ENCODE peak calls at places on chromosomes 11 and 22, in eight cellular contexts. One of them, this sample, is unnamed. For H3K4me1, the result is how much of the 10 kb centered on the place peaks cover.

GRCh38 chr11:81674211-81674610 is 1059.5 kb downstream of the FAM181B start:
- DNase-seq in endothelial cell of umbilical vein: no peak
- DNase-seq in body of pancreas: no peak
- DNase-seq in lower lobe of right lung: no peak
- DNase-seq in PC-3: no peak
- DNase-seq in fibroblast of lung: no peak
- DNase-seq in tibial artery: no peak
- DNase-seq in uterus: no peak
- DNase-seq in this sample: no peak

GRCh38 chr11:105838668-105839403 is 183.2 kb downstream of the MSANTD4 start:
- DNase-seq in endothelial cell of umbilical vein: no peak
- DNase-seq in body of pancreas: no peak
- DNase-seq in lower lobe of right lung: no peak
- DNase-seq in PC-3: peak
- DNase-seq in fibroblast of lung: peak
- DNase-seq in tibial artery: no peak
- DNase-seq in uterus: no peak
- DNase-seq in this sample: no peak

GRCh38 chr11:69909561-69910518 is 90.6 kb upstream of the FGF3 start:
- DNase-seq in endothelial cell of umbilical vein: no peak
- DNase-seq in body of pancreas: no peak
- DNase-seq in lower lobe of right lung: peak
- DNase-seq in PC-3: peak
- DNase-seq in fibroblast of lung: no peak
- DNase-seq in tibial artery: no peak
- DNase-seq in uterus: no peak
- DNase-seq in this sample: peak

GRCh38 chr22:27336151-27337090 is 465.1 kb downstream of the MN1 start:
- DNase-seq in endothelial cell of umbilical vein: no peak
- DNase-seq in body of pancreas: no peak
- DNase-seq in lower lobe of right lung: no peak
- DNase-seq in PC-3: peak
- DNase-seq in fibroblast of lung: peak
- DNase-seq in tibial artery: no peak
- DNase-seq in uterus: no peak
- DNase-seq in this sample: no peak

GRCh38 chr11:70824590-70825300 is 426.4 kb downstream of the CTTN start:
- DNase-seq in endothelial cell of umbilical vein: no peak
- DNase-seq in body of pancreas: no peak
- DNase-seq in lower lobe of right lung: no peak
- DNase-seq in PC-3: no peak
- DNase-seq in fibroblast of lung: no peak
- DNase-seq in tibial artery: no peak
- DNase-seq in uterus: no peak
- DNase-seq in this sample: no peak

GRCh38 chr11:120061761-120062560 is 76.0 kb downstream of the TRIM29 start:
- DNase-seq in endothelial cell of umbilical vein: no peak
- DNase-seq in body of pancreas: no peak
- DNase-seq in lower lobe of right lung: no peak
- DNase-seq in PC-3: no peak
- DNase-seq in fibroblast of lung: peak
- DNase-seq in tibial artery: no peak
- DNase-seq in uterus: no peak
- DNase-seq in this sample: no peak

GRCh38 chr11:70675697-70676374 is 277.5 kb downstream of the CTTN start:
- DNase-seq in endothelial cell of umbilical vein: no peak
- DNase-seq in body of pancreas: no peak
- DNase-seq in lower lobe of right lung: no peak
- DNase-seq in PC-3: peak
- DNase-seq in fibroblast of lung: no peak
- DNase-seq in tibial artery: no peak
- DNase-seq in uterus: no peak
- DNase-seq in this sample: no peak

GRCh38 chr11:86515297-86516094 is 140.8 kb downstream of the CCDC81 start:
- DNase-seq in endothelial cell of umbilical vein: peak
- DNase-seq in body of pancreas: no peak
- DNase-seq in lower lobe of right lung: no peak
- DNase-seq in PC-3: peak
- DNase-seq in fibroblast of lung: peak
- DNase-seq in tibial artery: no peak
- DNase-seq in uterus: peak
- DNase-seq in this sample: peak

GRCh38 chr11:100647861-100648260 is 39.2 kb upstream of the ARHGAP42 start:
- DNase-seq in endothelial cell of umbilical vein: no peak
- DNase-seq in body of pancreas: no peak
- DNase-seq in lower lobe of right lung: no peak
- DNase-seq in PC-3: no peak
- DNase-seq in fibroblast of lung: no peak
- DNase-seq in tibial artery: no peak
- DNase-seq in uterus: no peak
- DNase-seq in this sample: no peak

GRCh38 chr11:133697161-133697560 is 148.2 kb downstream of the SPATA19 start:
- DNase-seq in endothelial cell of umbilical vein: no peak
- DNase-seq in body of pancreas: no peak
- DNase-seq in lower lobe of right lung: no peak
- DNase-seq in PC-3: no peak
- DNase-seq in fibroblast of lung: no peak
- DNase-seq in tibial artery: no peak
- DNase-seq in uterus: no peak
- DNase-seq in this sample: no peak

GRCh38 chr11:68166969-68167368 is 45.8 kb upstream of the CHKA start:
- DNase-seq in endothelial cell of umbilical vein: no peak
- DNase-seq in body of pancreas: no peak
- DNase-seq in lower lobe of right lung: no peak
- DNase-seq in PC-3: no peak
- DNase-seq in fibroblast of lung: no peak
- DNase-seq in tibial artery: no peak
- DNase-seq in uterus: no peak
- DNase-seq in this sample: no peak

GRCh38 chr11:102448869-102449224 is 3.7 kb downstream of the TMEM123 start:
- DNase-seq in endothelial cell of umbilical vein: peak
- DNase-seq in body of pancreas: no peak
- DNase-seq in lower lobe of right lung: no peak
- DNase-seq in PC-3: no peak
- DNase-seq in fibroblast of lung: no peak
- DNase-seq in tibial artery: no peak
- DNase-seq in uterus: no peak
- DNase-seq in this sample: no peak

GRCh38 chr22:30310881-30311771 is 15.6 kb downstream of the TBC1D10A start:
- DNase-seq in endothelial cell of umbilical vein: no peak
- DNase-seq in body of pancreas: peak
- DNase-seq in lower lobe of right lung: peak
- DNase-seq in PC-3: peak
- DNase-seq in fibroblast of lung: peak
- DNase-seq in tibial artery: peak
- DNase-seq in uterus: peak
- DNase-seq in this sample: no peak

GRCh38 chr11:69014084-69014935 is 1.3 kb upstream of the MRGPRF start:
- DNase-seq in endothelial cell of umbilical vein: no peak
- DNase-seq in body of pancreas: no peak
- DNase-seq in lower lobe of right lung: no peak
- DNase-seq in PC-3: no peak
- DNase-seq in fibroblast of lung: peak
- DNase-seq in tibial artery: peak
- DNase-seq in uterus: peak
- DNase-seq in this sample: no peak

GRCh38 chr11:60370811-60371297 is 7.5 kb upstream of the MS4A7 start:
- DNase-seq in endothelial cell of umbilical vein: peak
- DNase-seq in body of pancreas: no peak
- DNase-seq in lower lobe of right lung: no peak
- DNase-seq in PC-3: peak
- DNase-seq in fibroblast of lung: no peak
- DNase-seq in tibial artery: no peak
- DNase-seq in uterus: no peak
- DNase-seq in this sample: no peak

GRCh38 chr22:31537019-31537535 is 40.7 kb downstream of the SFI1 start:
- DNase-seq in endothelial cell of umbilical vein: peak
- DNase-seq in body of pancreas: no peak
- DNase-seq in lower lobe of right lung: no peak
- DNase-seq in PC-3: no peak
- DNase-seq in fibroblast of lung: no peak
- DNase-seq in tibial artery: no peak
- DNase-seq in uterus: no peak
- DNase-seq in this sample: no peak

GRCh38 chr22:49825944-49826602 is 1.6 kb downstream of the BRD1 start:
- DNase-seq in endothelial cell of umbilical vein: peak
- DNase-seq in body of pancreas: no peak
- DNase-seq in lower lobe of right lung: peak
- DNase-seq in PC-3: peak
- DNase-seq in fibroblast of lung: peak
- DNase-seq in tibial artery: no peak
- DNase-seq in uterus: no peak
- DNase-seq in this sample: no peak

GRCh38 chr22:40410731-40411505 is 40.5 kb downstream of the SGSM3 start:
- DNase-seq in endothelial cell of umbilical vein: no peak
- DNase-seq in body of pancreas: no peak
- DNase-seq in lower lobe of right lung: no peak
- DNase-seq in PC-3: no peak
- DNase-seq in fibroblast of lung: no peak
- DNase-seq in tibial artery: peak
- DNase-seq in uterus: no peak
- DNase-seq in this sample: no peak

GRCh38 chr11:47506363-47506762 is 46.6 kb downstream of the CELF1 start:
- DNase-seq in endothelial cell of umbilical vein: no peak
- DNase-seq in body of pancreas: no peak
- DNase-seq in lower lobe of right lung: no peak
- DNase-seq in PC-3: no peak
- DNase-seq in fibroblast of lung: no peak
- DNase-seq in tibial artery: no peak
- DNase-seq in uterus: no peak
- DNase-seq in this sample: no peak
- H3K4me1 ChIP-seq in endothelial cell of umbilical vein: under half
- H3K4me1 ChIP-seq in body of pancreas: under half
- H3K4me1 ChIP-seq in lower lobe of right lung: half or more
- H3K4me1 ChIP-seq in PC-3: under half
- H3K4me1 ChIP-seq in fibroblast of lung: under half
- H3K4me1 ChIP-seq in tibial artery: half or more
- H3K4me1 ChIP-seq in uterus: under half
- H3K4me1 ChIP-seq in this sample: under half

DNA sequence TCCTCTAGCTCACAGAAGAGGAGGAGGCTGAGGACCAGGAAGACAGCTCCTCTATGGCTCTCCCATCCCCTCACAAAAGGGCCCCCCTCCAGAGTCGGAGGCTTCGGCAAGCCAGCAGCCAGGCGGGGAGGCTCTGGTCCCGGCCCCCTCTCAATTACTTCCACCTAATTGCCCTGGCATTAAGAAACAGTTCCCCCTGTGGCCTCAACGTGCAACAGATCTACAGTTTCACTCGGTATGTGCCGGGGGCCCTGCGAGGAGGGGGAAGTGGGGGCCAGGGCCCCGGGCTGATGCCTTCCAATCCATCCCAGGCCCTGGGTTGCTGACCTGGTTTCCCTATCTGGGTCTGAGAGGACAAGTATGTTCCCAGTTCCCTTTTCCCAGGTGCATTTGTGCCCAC is 7.9 kb downstream of the FOXR1 start:
- DNase-seq in endothelial cell of umbilical vein: no peak
- DNase-seq in body of pancreas: no peak
- DNase-seq in lower lobe of right lung: no peak
- DNase-seq in PC-3: no peak
- DNase-seq in fibroblast of lung: no peak
- DNase-seq in tibial artery: no peak
- DNase-seq in uterus: no peak
- DNase-seq in this sample: no peak
- TF ChIP-seq CTCF in endothelial cell of umbilical vein: no peak
- TF ChIP-seq CTCF in body of pancreas: no peak
- TF ChIP-seq CTCF in lower lobe of right lung: no peak
- TF ChIP-seq CTCF in PC-3: no peak
- TF ChIP-seq CTCF in fibroblast of lung: no peak
- TF ChIP-seq CTCF in tibial artery: no peak
- TF ChIP-seq CTCF in uterus: no peak
- TF ChIP-seq CTCF in this sample: no peak

GRCh38 chr11:66052664-66052982 is 459 bp downstream of the SF3B2 start:
- DNase-seq in endothelial cell of umbilical vein: no peak
- DNase-seq in body of pancreas: no peak
- DNase-seq in lower lobe of right lung: no peak
- DNase-seq in PC-3: no peak
- DNase-seq in fibroblast of lung: no peak
- DNase-seq in tibial artery: no peak
- DNase-seq in uterus: no peak
- DNase-seq in this sample: no peak
- H3K27ac ChIP-seq in endothelial cell of umbilical vein: peak
- H3K27ac ChIP-seq in body of pancreas: peak
- H3K27ac ChIP-seq in lower lobe of right lung: peak
- H3K27ac ChIP-seq in PC-3: peak
- H3K27ac ChIP-seq in fibroblast of lung: peak
- H3K27ac ChIP-seq in tibial artery: peak
- H3K27ac ChIP-seq in uterus: peak
- H3K27ac ChIP-seq in this sample: peak

DNA sequence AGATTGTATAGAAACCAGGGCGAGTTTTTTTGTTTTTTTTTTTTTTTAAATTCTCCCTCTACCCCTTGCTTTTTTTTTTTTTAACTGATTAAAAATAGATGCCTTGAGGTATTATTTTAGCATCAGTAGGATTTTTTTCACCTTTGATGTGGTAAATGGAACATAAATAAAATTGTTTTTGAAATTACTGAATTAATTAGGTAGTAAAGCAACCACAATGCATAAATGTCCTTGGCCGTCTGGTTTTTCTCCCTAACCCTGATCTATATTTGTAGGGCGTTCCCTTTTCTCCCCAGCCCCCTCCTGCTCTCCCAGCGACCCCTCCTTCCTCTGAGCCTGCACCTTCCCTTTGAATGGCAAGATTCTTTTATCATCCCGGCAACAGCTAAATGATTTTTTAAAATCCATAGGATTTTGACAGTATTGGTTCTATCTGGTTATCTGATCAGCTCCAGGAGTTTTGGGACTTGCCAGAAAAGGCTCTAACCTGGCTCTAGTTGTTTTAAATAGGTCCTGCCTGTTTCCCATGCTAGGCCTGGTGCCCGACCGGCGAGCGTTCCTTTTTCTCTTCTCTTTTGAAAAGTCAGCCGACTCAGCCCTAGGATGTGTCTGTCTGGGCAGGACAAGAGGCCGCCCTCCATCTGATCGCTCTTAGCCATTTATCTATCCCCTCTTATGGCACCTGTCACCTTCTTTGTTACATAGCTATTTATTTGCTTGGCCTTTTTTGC is 108.0 kb downstream of the ZBTB16 start:
- DNase-seq in endothelial cell of umbilical vein: no peak
- DNase-seq in body of pancreas: no peak
- DNase-seq in lower lobe of right lung: no peak
- DNase-seq in PC-3: no peak
- DNase-seq in fibroblast of lung: no peak
- DNase-seq in tibial artery: peak
- DNase-seq in uterus: peak
- DNase-seq in this sample: no peak
- H3K4me1 ChIP-seq in endothelial cell of umbilical vein: half or more
- H3K4me1 ChIP-seq in body of pancreas: half or more
- H3K4me1 ChIP-seq in lower lobe of right lung: half or more
- H3K4me1 ChIP-seq in PC-3: under half
- H3K4me1 ChIP-seq in fibroblast of lung: under half
- H3K4me1 ChIP-seq in tibial artery: half or more
- H3K4me1 ChIP-seq in uterus: half or more
- H3K4me1 ChIP-seq in this sample: half or more

DNA sequence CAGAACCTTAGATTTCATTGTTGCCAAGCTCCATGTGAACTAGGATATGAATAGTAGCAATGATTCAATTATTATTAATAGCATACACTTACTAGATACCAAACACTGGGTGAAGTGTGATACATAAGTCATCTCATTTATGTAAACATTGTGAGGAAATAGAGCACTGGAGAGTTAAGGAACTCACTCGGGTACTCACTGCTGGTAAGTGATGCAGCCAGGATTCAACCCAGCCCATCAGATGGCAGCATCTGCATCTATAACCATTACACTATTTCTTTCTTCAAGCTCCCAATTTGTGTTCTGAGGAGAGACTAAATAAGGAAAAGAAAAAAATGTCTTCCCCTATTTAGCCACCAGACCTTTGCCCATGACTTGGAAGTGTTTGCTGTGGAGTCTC is 10.2 kb upstream of the ALG8 start:
- DNase-seq in endothelial cell of umbilical vein: peak
- DNase-seq in body of pancreas: no peak
- DNase-seq in lower lobe of right lung: no peak
- DNase-seq in PC-3: peak
- DNase-seq in fibroblast of lung: peak
- DNase-seq in tibial artery: no peak
- DNase-seq in uterus: no peak
- DNase-seq in this sample: no peak
- TF ChIP-seq CTCF in endothelial cell of umbilical vein: peak
- TF ChIP-seq CTCF in body of pancreas: no peak
- TF ChIP-seq CTCF in lower lobe of right lung: no peak
- TF ChIP-seq CTCF in PC-3: peak
- TF ChIP-seq CTCF in fibroblast of lung: peak
- TF ChIP-seq CTCF in tibial artery: peak
- TF ChIP-seq CTCF in uterus: peak
- TF ChIP-seq CTCF in this sample: peak